ENCODE peak calls at places on chromosomes 12 and 14, in seven cellular contexts. X, O, C, T, I, S and L are unnamed samples.

GRCh38 chr14:90159147-90159546 is 97.2 kb upstream of the PSMC1 start:
- DNase-seq in X (no peak), O (no peak), C (no peak), T (no peak), I (no peak), S (no peak), L (no peak)

GRCh38 chr12:66964629-66965028 is 285.8 kb upstream of the GRIP1 start:
- DNase-seq in X (no peak), O (peak; percentile 6), C (peak; percentile 23), T (peak; percentile 37), I (peak; percentile 82), S (no peak), L (peak; percentile 33)

GRCh38 chr14:75514673-75515630 is 7.3 kb upstream of the BATF start:
- DNase-seq in X (no peak), O (no peak), C (no peak), T (peak; percentile 31), I (no peak), S (no peak), L (peak; percentile 48)

GRCh38 chr14:71321556-71322315 is 414.5 kb downstream of the PCNX1 start:
- DNase-seq in X (no peak), O (peak; percentile 79), C (peak; percentile 44), T (peak; percentile 75), I (no peak), S (no peak), L (no peak)

GRCh38 chr12:19186722-19187661 is 57.5 kb downstream of the PLEKHA5 start:
- DNase-seq in X (no peak), O (peak; percentile 82), C (no peak), T (peak; percentile 65), I (peak; percentile 35), S (no peak), L (no peak)

GRCh38 chr14:23638414-23639047 is 2.4 kb downstream of the DHRS2 start:
- DNase-seq in X (peak; percentile 12), O (no peak), C (no peak), T (no peak), I (no peak), S (no peak), L (no peak)

GRCh38 chr14:90620540-90621204 is 195.6 kb downstream of the TTC7B start:
- DNase-seq in X (no peak), O (no peak), C (no peak), T (no peak), I (no peak), S (no peak), L (no peak)

GRCh38 chr12:109963743-109964429 is 32.3 kb downstream of the GIT2 start:
- DNase-seq in X (no peak), O (peak; percentile 77), C (no peak), T (peak; percentile 57), I (no peak), S (peak; percentile 57), L (no peak)

GRCh38 chr12:108664338-108665258 is 30.9 kb upstream of the SELPLG start:
- DNase-seq in X (peak; percentile 94), O (peak; percentile 98), C (peak; percentile 74), T (peak; percentile 93), I (peak; percentile 88), S (peak; percentile 88), L (peak; percentile 94)

GRCh38 chr14:50932159-50932558 is 12.1 kb downstream of the PYGL start:
- DNase-seq in X (no peak), O (no peak), C (no peak), T (no peak), I (no peak), S (no peak), L (no peak)

DNA sequence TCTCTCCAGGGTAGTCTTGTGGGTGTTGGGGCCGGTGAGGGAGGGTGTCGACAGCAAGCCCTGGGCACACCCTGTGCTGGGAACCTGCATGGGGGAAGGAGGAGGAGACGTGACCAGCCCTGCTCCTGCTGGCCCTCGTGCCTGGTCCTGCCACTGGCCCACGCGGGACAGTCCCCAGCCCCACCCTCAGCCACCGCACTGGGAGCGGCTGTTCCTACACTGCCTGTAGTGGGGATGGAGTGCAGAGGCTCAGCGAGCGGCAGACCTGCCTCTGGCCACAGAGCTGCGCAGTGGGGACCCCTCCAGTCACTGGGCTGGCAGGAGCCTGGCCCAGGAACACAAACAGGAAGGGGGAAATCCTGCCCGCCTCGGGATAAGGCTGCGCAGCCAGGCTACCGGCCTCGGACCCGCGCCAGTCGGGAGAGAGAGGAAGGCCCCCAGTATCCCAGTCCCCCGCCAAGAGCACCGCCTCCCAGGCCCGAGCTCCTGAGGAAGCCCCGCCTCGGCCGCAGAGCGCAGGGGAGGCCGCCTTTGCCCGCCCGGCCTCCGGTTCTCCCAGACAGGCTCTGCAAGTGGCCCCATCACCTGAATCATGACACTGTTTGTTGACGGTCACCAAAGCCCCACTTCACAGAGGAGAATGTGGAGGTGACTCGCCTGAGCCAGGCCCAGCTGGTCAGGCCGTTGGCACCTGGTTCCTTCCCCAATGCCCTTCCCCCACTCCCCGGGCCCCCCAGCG is 10.6 kb downstream of the AHNAK2 start:
- DNase-seq in X (no peak), O (peak; percentile 40), C (no peak), T (no peak), I (no peak), S (no peak), L (no peak)
- H3K4me3 ChIP-seq in X (peak overlapping the region; percentile 68), O (peak overlapping the region; percentile 40), C (peak overlapping the region; percentile 4), T (no peak overlapping the region), I (no peak overlapping the region), S (peak overlapping the region; percentile 67), L (no peak overlapping the region)

DNA sequence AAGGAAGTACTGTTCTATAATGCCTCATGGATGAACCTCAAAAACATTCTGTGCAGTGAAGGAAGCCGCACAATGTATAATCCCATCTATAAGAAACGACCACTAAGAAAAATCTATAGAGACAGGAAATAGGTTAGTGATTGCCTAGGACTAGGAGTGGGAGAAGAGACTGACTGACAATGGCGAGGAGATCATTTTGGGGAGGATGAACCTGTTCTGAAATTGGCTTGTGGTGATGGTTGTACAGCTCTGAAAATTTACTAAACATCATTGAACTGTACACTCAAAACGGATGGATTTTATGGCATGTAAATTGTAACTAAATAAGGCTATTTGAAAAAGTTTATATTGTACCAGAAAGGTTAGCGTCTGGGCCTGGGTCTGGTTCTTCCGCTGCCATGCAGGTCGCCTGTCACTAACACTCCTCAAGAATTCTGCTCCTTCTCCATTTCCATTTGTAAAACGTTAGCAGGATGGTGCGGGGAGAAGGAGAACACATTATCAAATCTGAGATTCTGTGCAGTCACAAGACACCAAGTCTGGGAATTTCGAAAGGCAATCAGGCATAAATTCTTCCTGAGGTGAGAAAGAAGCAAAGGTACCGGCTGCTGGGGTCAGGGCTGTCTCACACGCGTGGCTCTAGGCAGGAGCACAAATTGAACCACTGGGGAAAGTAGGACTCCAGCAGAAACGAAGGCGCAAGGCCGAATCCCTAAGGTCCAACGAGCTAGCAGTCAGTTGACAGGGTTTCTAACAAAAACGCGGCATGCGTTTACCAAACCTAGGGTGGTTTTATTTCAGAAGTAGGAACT is 845 bp upstream of the COCH start:
- DNase-seq in X (no peak), O (no peak), C (no peak), T (no peak), I (no peak), S (no peak), L (no peak)
- H3K4me3 ChIP-seq in X (peak overlapping the region; percentile 73), O (no peak overlapping the region), C (peak overlapping the region; percentile 50), T (no peak overlapping the region), I (peak overlapping the region; percentile 62), S (no peak overlapping the region), L (no peak overlapping the region)

DNA sequence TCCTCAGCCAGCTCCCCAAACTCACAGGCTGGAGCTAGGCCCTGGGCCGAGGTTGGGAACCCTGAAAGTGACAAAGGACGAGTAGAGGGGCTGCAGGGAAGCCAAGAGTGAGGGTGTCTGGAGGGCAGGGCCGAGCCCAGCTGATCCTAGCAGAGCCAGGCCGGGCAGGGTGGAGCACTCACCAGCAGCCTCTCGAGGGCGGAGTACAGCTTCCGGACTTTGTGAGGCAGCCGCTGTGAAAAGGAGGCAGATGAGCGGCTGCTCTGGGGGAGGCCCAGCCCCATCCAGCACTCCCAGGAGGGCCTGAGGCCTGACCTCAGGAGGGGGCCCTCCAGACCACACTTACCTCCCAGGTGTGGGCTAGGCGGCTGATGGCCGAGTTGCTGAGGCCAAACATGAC is 14.7 kb upstream of the ENDOU start:
- DNase-seq in X (no peak), O (no peak), C (no peak), T (peak; percentile 69), I (no peak), S (no peak), L (no peak)
- H3K4me3 ChIP-seq in X (no peak overlapping the region), O (no peak overlapping the region), C (no peak overlapping the region), T (no peak overlapping the region), I (no peak overlapping the region), S (no peak overlapping the region), L (no peak overlapping the region)

GRCh38 chr12:12817611-12818010 is 4.5 kb downstream of the DDX47 start:
- DNase-seq in X (no peak), O (no peak), C (no peak), T (no peak), I (no peak), S (no peak), L (no peak)
- H3K4me3 ChIP-seq in X (no peak overlapping the region), O (no peak overlapping the region), C (no peak overlapping the region), T (no peak overlapping the region), I (no peak overlapping the region), S (no peak overlapping the region), L (no peak overlapping the region)

GRCh38 chr14:80212025-80212402 is 710 bp upstream of the DIO2 start:
- DNase-seq in X (no peak), O (peak; percentile 54), C (no peak), T (peak; percentile 1), I (no peak), S (peak; percentile 33), L (no peak)
- H3K4me3 ChIP-seq in X (peak overlapping the region; percentile 46), O (peak overlapping the region; percentile 52), C (peak overlapping the region; percentile 3), T (no peak overlapping the region), I (no peak overlapping the region), S (peak overlapping the region; percentile 49), L (no peak overlapping the region)

GRCh38 chr12:94289551-94290312 is 141.4 kb downstream of the PLXNC1 start:
- DNase-seq in X (no peak), O (peak; percentile 81), C (no peak), T (no peak), I (no peak), S (peak; percentile 89), L (no peak)
- H3K4me3 ChIP-seq in X (no peak overlapping the region), O (no peak overlapping the region), C (no peak overlapping the region), T (no peak overlapping the region), I (no peak overlapping the region), S (no peak overlapping the region), L (no peak overlapping the region)

GRCh38 chr12:54191126-54191525 is 2.3 kb upstream of the SMUG1 start:
- DNase-seq in X (no peak), O (no peak), C (no peak), T (no peak), I (no peak), S (no peak), L (no peak)
- H3K4me3 ChIP-seq in X (no peak overlapping the region), O (no peak overlapping the region), C (no peak overlapping the region), T (no peak overlapping the region), I (no peak overlapping the region), S (no peak overlapping the region), L (no peak overlapping the region)